ENCODE peak calls at places on chromosomes 16 and 17, in six cellular contexts. One of them, this sample, is unnamed.

GRCh38 chr16:1003551-1004347 is 22.2 kb downstream of the SOX8 start:
- DNase-seq in GM12878: no peak
- DNase-seq in A549: no peak
- DNase-seq in SK-N-SH: no peak
- DNase-seq in HepG2: no peak
- DNase-seq in K562: no peak
- DNase-seq in this sample: peak

GRCh38 chr17:2406903-2407790 is 6.3 kb upstream of the MNT start:
- DNase-seq in GM12878: no peak
- DNase-seq in A549: peak
- DNase-seq in SK-N-SH: no peak
- DNase-seq in HepG2: no peak
- DNase-seq in K562: no peak
- DNase-seq in this sample: peak

GRCh38 chr17:82838386-82839063 is 1.3 kb downstream of the ZNF750 start:
- DNase-seq in GM12878: no peak
- DNase-seq in A549: no peak
- DNase-seq in SK-N-SH: no peak
- DNase-seq in HepG2: peak
- DNase-seq in K562: no peak
- DNase-seq in this sample: peak

GRCh38 chr16:15457958-15458357 is 23.6 kb downstream of the BMERB1 start:
- DNase-seq in GM12878: no peak
- DNase-seq in A549: no peak
- DNase-seq in SK-N-SH: no peak
- DNase-seq in HepG2: no peak
- DNase-seq in K562: no peak
- DNase-seq in this sample: no peak

GRCh38 chr16:27690604-27691003 is 140.7 kb downstream of the KATNIP start:
- DNase-seq in GM12878: no peak
- DNase-seq in A549: no peak
- DNase-seq in SK-N-SH: no peak
- DNase-seq in HepG2: peak
- DNase-seq in K562: peak
- DNase-seq in this sample: peak

GRCh38 chr16:17367932-17368331 is 102.8 kb downstream of the XYLT1 start:
- DNase-seq in GM12878: no peak
- DNase-seq in A549: peak
- DNase-seq in SK-N-SH: peak
- DNase-seq in HepG2: no peak
- DNase-seq in K562: peak
- DNase-seq in this sample: peak

GRCh38 chr17:7308625-7309433 is 1.4 kb downstream of the EIF5A start:
- DNase-seq in GM12878: peak
- DNase-seq in A549: peak
- DNase-seq in SK-N-SH: peak
- DNase-seq in HepG2: peak
- DNase-seq in K562: peak
- DNase-seq in this sample: peak

GRCh38 chr16:53482123-53482522 is 20.9 kb downstream of the AKTIP start:
- DNase-seq in GM12878: no peak
- DNase-seq in A549: no peak
- DNase-seq in SK-N-SH: no peak
- DNase-seq in HepG2: no peak
- DNase-seq in K562: no peak
- DNase-seq in this sample: peak

GRCh38 chr16:5502467-5502869 is 404.9 kb upstream of the EEF2KMT start:
- DNase-seq in GM12878: no peak
- DNase-seq in A549: peak
- DNase-seq in SK-N-SH: peak
- DNase-seq in HepG2: peak
- DNase-seq in K562: peak
- DNase-seq in this sample: no peak

GRCh38 chr17:31051517-31051916 is 43.3 kb upstream of the NF1 start:
- DNase-seq in GM12878: no peak
- DNase-seq in A549: no peak
- DNase-seq in SK-N-SH: no peak
- DNase-seq in HepG2: no peak
- DNase-seq in K562: no peak
- DNase-seq in this sample: no peak

GRCh38 chr17:39706921-39707337 is 7.1 kb downstream of the ERBB2 start:
- DNase-seq in GM12878: no peak
- DNase-seq in A549: no peak
- DNase-seq in SK-N-SH: no peak
- DNase-seq in HepG2: no peak
- DNase-seq in K562: no peak
- DNase-seq in this sample: no peak

GRCh38 chr17:44722254-44722653 is 13.8 kb downstream of the DBF4B start:
- DNase-seq in GM12878: no peak
- DNase-seq in A549: no peak
- DNase-seq in SK-N-SH: no peak
- DNase-seq in HepG2: no peak
- DNase-seq in K562: no peak
- DNase-seq in this sample: no peak

GRCh38 chr17:70320642-70321345 is 151.5 kb downstream of the KCNJ2 start:
- DNase-seq in GM12878: no peak
- DNase-seq in A549: no peak
- DNase-seq in SK-N-SH: peak
- DNase-seq in HepG2: no peak
- DNase-seq in K562: no peak
- DNase-seq in this sample: peak

GRCh38 chr16:80996688-80997138 is 10.0 kb downstream of the CMC2 start:
- DNase-seq in GM12878: no peak
- DNase-seq in A549: no peak
- DNase-seq in SK-N-SH: no peak
- DNase-seq in HepG2: no peak
- DNase-seq in K562: no peak
- DNase-seq in this sample: no peak

GRCh38 chr16:71811261-71811803 is 2.7 kb upstream of the AP1G1 start:
- DNase-seq in GM12878: no peak
- DNase-seq in A549: no peak
- DNase-seq in SK-N-SH: no peak
- DNase-seq in HepG2: no peak
- DNase-seq in K562: no peak
- DNase-seq in this sample: peak

GRCh38 chr16:27995378-27995777 is 68.1 kb downstream of the GSG1L start:
- DNase-seq in GM12878: no peak
- DNase-seq in A549: no peak
- DNase-seq in SK-N-SH: no peak
- DNase-seq in HepG2: no peak
- DNase-seq in K562: no peak
- DNase-seq in this sample: no peak

GRCh38 chr17:73356561-73357170 is 44.9 kb upstream of the CDC42EP4 start:
- DNase-seq in GM12878: no peak
- DNase-seq in A549: no peak
- DNase-seq in SK-N-SH: peak
- DNase-seq in HepG2: no peak
- DNase-seq in K562: no peak
- DNase-seq in this sample: no peak

GRCh38 chr17:35183332-35183731 is 10.9 kb downstream of the SLC35G3 start:
- DNase-seq in GM12878: no peak
- DNase-seq in A549: no peak
- DNase-seq in SK-N-SH: no peak
- DNase-seq in HepG2: no peak
- DNase-seq in K562: no peak
- DNase-seq in this sample: no peak

GRCh38 chr16:66093217-66093616 is 273.3 kb upstream of the CDH5 start:
- DNase-seq in GM12878: no peak
- DNase-seq in A549: no peak
- DNase-seq in SK-N-SH: no peak
- DNase-seq in HepG2: no peak
- DNase-seq in K562: no peak
- DNase-seq in this sample: peak

GRCh38 chr17:38730526-38731379 is 612 bp downstream of the CISD3 start:
- DNase-seq in GM12878: no peak
- DNase-seq in A549: peak
- DNase-seq in SK-N-SH: peak
- DNase-seq in HepG2: peak
- DNase-seq in K562: no peak
- DNase-seq in this sample: peak

GRCh38 chr17:28773736-28774135 is 29.9 kb downstream of the TRAF4 start:
- DNase-seq in GM12878: no peak
- DNase-seq in A549: no peak
- DNase-seq in SK-N-SH: no peak
- DNase-seq in HepG2: no peak
- DNase-seq in K562: no peak
- DNase-seq in this sample: no peak

GRCh38 chr17:50993544-50993943 is 127.1 kb downstream of the SPAG9 start:
- DNase-seq in GM12878: no peak
- DNase-seq in A549: no peak
- DNase-seq in SK-N-SH: no peak
- DNase-seq in HepG2: no peak
- DNase-seq in K562: no peak
- DNase-seq in this sample: no peak

GRCh38 chr17:4833941-4834501 is 881 bp downstream of the MINK1 start:
- DNase-seq in GM12878: no peak
- DNase-seq in A549: no peak
- DNase-seq in SK-N-SH: peak
- DNase-seq in HepG2: peak
- DNase-seq in K562: no peak
- DNase-seq in this sample: peak

GRCh38 chr16:69055003-69055402 is 50.5 kb upstream of the HAS3 start:
- DNase-seq in GM12878: no peak
- DNase-seq in A549: no peak
- DNase-seq in SK-N-SH: no peak
- DNase-seq in HepG2: no peak
- DNase-seq in K562: no peak
- DNase-seq in this sample: peak

GRCh38 chr17:35117984-35118383 is 1.7 kb downstream of the RAD51D start:
- DNase-seq in GM12878: peak
- DNase-seq in A549: no peak
- DNase-seq in SK-N-SH: no peak
- DNase-seq in HepG2: peak
- DNase-seq in K562: no peak
- DNase-seq in this sample: peak

GRCh38 chr17:164536-165235 is 16.8 kb downstream of the DOC2B start:
- DNase-seq in GM12878: no peak
- DNase-seq in A549: peak
- DNase-seq in SK-N-SH: peak
- DNase-seq in HepG2: peak
- DNase-seq in K562: peak
- DNase-seq in this sample: peak
- TF ChIP-seq SMC3 in GM12878: peak
- TF ChIP-seq SMC3 in A549: peak
- TF ChIP-seq SMC3 in SK-N-SH: peak
- TF ChIP-seq SMC3 in HepG2: peak
- TF ChIP-seq SMC3 in K562: no peak
- TF ChIP-seq SMC3 in this sample: peak

GRCh38 chr17:57424777-57425188 is 168.5 kb downstream of the MSI2 start:
- DNase-seq in GM12878: no peak
- DNase-seq in A549: no peak
- DNase-seq in SK-N-SH: no peak
- DNase-seq in HepG2: peak
- DNase-seq in K562: no peak
- DNase-seq in this sample: peak

GRCh38 chr17:57424273-57424672 is 167.9 kb downstream of the MSI2 start:
- DNase-seq in GM12878: no peak
- DNase-seq in A549: no peak
- DNase-seq in SK-N-SH: no peak
- DNase-seq in HepG2: no peak
- DNase-seq in K562: no peak
- DNase-seq in this sample: no peak

GRCh38 chr17:57423541-57423940 is 167.2 kb downstream of the MSI2 start:
- DNase-seq in GM12878: no peak
- DNase-seq in A549: no peak
- DNase-seq in SK-N-SH: no peak
- DNase-seq in HepG2: no peak
- DNase-seq in K562: no peak
- DNase-seq in this sample: no peak

GRCh38 chr17:57422574-57423164 is 166.3 kb downstream of the MSI2 start:
- DNase-seq in GM12878: peak
- DNase-seq in A549: no peak
- DNase-seq in SK-N-SH: no peak
- DNase-seq in HepG2: no peak
- DNase-seq in K562: no peak
- DNase-seq in this sample: peak

GRCh38 chr17:57425903-57426574 is 169.7 kb downstream of the MSI2 start:
- DNase-seq in GM12878: no peak
- DNase-seq in A549: no peak
- DNase-seq in SK-N-SH: no peak
- DNase-seq in HepG2: no peak
- DNase-seq in K562: no peak
- DNase-seq in this sample: no peak
- TF ChIP-seq SMC3 in GM12878: peak
- TF ChIP-seq SMC3 in A549: no peak
- TF ChIP-seq SMC3 in SK-N-SH: no peak
- TF ChIP-seq SMC3 in HepG2: no peak
- TF ChIP-seq SMC3 in K562: no peak
- TF ChIP-seq SMC3 in this sample: no peak

DNA sequence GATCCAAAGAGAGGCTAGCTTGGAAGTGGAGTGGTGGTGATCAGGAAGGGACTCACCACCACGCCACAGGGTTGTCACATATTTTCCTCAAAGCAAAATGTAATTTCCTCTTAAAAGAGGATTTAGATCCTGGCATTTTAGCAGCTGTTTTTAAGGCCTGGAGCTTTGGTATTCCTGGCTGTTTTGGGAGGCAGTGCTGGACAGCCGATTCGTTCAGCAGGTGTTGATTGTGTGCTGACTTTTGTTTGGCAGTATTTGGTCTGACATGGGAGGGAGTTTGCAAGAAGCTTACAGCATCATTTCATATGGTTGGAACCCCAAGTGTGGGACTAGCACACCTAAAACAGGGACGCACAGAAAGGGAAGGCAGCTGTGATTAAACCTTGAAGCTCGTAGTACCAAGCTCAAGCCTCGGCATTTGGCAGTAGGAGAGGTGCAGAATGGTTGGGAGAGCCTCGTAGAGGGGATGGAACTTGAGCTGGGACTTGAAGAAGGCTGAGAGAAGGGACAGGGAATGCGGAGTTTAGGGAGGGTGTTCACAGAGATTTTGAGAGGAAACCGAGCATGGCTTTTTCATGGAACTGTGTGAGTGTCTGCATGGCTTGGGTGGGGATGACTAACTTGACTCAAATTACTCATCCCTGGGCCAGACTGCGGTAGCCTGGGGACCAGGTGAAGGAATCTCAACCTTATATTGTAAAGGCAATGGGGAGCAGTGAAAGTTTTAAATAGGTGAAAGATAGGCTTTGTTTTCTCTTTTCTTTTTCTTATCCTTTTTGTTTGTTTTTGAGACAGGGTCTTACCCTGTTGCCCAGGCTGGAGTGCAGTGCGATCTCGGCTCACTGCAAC is 52.3 kb downstream of the RPTOR start:
- DNase-seq in GM12878: no peak
- DNase-seq in A549: no peak
- DNase-seq in SK-N-SH: no peak
- DNase-seq in HepG2: no peak
- DNase-seq in K562: no peak
- DNase-seq in this sample: peak
- TF ChIP-seq SMC3 in GM12878: no peak
- TF ChIP-seq SMC3 in A549: no peak
- TF ChIP-seq SMC3 in SK-N-SH: no peak
- TF ChIP-seq SMC3 in HepG2: no peak
- TF ChIP-seq SMC3 in K562: no peak
- TF ChIP-seq SMC3 in this sample: no peak

DNA sequence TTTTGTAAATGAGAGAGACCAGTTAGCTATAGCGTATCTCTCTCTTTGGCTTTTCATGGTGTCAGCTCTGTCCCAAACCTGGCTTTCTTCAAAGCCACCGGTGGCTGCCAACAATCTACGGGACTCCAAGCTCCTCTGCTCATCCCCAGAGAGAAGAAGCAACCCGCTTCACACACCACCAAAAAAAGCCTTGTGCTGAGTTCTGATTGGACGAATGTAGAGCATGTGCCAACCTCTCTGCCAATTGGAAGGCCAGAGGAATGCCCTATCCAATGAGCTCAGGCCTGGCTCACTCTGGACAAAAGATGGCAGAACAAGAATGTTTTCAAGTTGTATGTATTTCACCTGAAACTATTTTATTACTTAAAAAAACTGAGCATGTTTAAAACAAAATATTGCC is 202.4 kb downstream of the C16orf95 start:
- DNase-seq in GM12878: no peak
- DNase-seq in A549: peak
- DNase-seq in SK-N-SH: no peak
- DNase-seq in HepG2: no peak
- DNase-seq in K562: peak
- DNase-seq in this sample: no peak
- TF ChIP-seq SMC3 in GM12878: no peak
- TF ChIP-seq SMC3 in A549: no peak
- TF ChIP-seq SMC3 in SK-N-SH: no peak
- TF ChIP-seq SMC3 in HepG2: no peak
- TF ChIP-seq SMC3 in K562: no peak
- TF ChIP-seq SMC3 in this sample: no peak